ENCODE peak calls at places on chromosomes 3 and 15, in six cellular contexts. S is A549, O is heart left ventricle, U is pancreas, J is tibial artery, V is A673. B is an unnamed sample. For H3K9me3, the result is how much of the 10 kb centered on the place peaks cover.

GRCh38 chr15:29677450-29677849 is 144.8 kb downstream of the TJP1 start:
- DNase-seq in O (no peak), V (no peak), S (no peak), J (no peak), U (no peak), B (no peak)

GRCh38 chr3:77815467-77815866 is 775.6 kb downstream of the ROBO2 start:
- DNase-seq in S (no peak), J (no peak), U (no peak), O (no peak), V (peak), B (no peak)

GRCh38 chr3:46089237-46090011 is 62.1 kb upstream of the XCR1 start:
- DNase-seq in S (no peak), V (no peak), U (no peak), J (peak), O (peak), B (peak)

GRCh38 chr3:197952440-197952839 is 2.5 kb downstream of the RPL35A start:
- DNase-seq in O (no peak), S (no peak), J (no peak), U (no peak), V (no peak), B (no peak)

GRCh38 chr3:58143417-58144055 is 67.2 kb downstream of the DNASE1L3 start:
- DNase-seq in V (no peak), U (no peak), O (no peak), J (no peak), S (no peak), B (no peak)

GRCh38 chr3:40939113-40940070 is 259.9 kb upstream of the CTNNB1 start:
- DNase-seq in S (no peak), V (no peak), U (no peak), J (peak), O (no peak), B (no peak)

GRCh38 chr3:192372001-192372400 is 355.3 kb downstream of the FGF12 start:
- DNase-seq in J (no peak), V (no peak), U (no peak), S (no peak), O (no peak), B (no peak)

GRCh38 chr3:10373686-10374261 is 52.9 kb upstream of the SEC13 start:
- DNase-seq in J (no peak), V (no peak), O (no peak), U (no peak), S (no peak), B (no peak)

GRCh38 chr15:86756688-86757087 is 677.0 kb downstream of the AGBL1 start:
- DNase-seq in V (no peak), U (no peak), S (no peak), O (no peak), J (no peak), B (no peak)

GRCh38 chr3:105967117-105967516 is 98.3 kb upstream of the CBLB start:
- DNase-seq in S (no peak), J (no peak), O (no peak), U (no peak), V (peak), B (no peak)

GRCh38 chr3:33750216-33750558 is 32.1 kb upstream of the CLASP2 start:
- DNase-seq in V (no peak), U (no peak), J (no peak), S (no peak), O (no peak), B (no peak)

GRCh38 chr3:36124118-36124796 is 256.0 kb upstream of the STAC start:
- DNase-seq in U (no peak), V (peak), O (no peak), S (peak), J (no peak), B (no peak)

GRCh38 chr3:13072239-13073041 is 789 bp downstream of the IQSEC1 start:
- DNase-seq in O (peak), V (no peak), J (peak), S (no peak), U (no peak), B (peak)

GRCh38 chr15:57384024-57384423 is 7.7 kb downstream of the CGNL1 start:
- DNase-seq in S (no peak), V (no peak), O (peak), U (no peak), J (no peak), B (no peak)

GRCh38 chr15:45064386-45064785 is 41.4 kb downstream of the SORD start:
- DNase-seq in J (no peak), U (no peak), O (no peak), V (no peak), S (no peak), B (no peak)

GRCh38 chr3:5510300-5510699 is 322.8 kb downstream of the EDEM1 start:
- DNase-seq in J (no peak), U (no peak), S (no peak), V (no peak), O (no peak), B (no peak)

GRCh38 chr3:133644768-133645167 is 17.0 kb downstream of the TOPBP1 start:
- DNase-seq in V (peak), U (no peak), J (no peak), S (peak), O (no peak), B (no peak)

GRCh38 chr3:180684807-180685206 is 5.5 kb upstream of the CCDC39 start:
- DNase-seq in S (no peak), J (no peak), V (no peak), O (no peak), U (no peak), B (no peak)

GRCh38 chr3:146189519-146190173 is 28.7 kb upstream of the PLOD2 start:
- DNase-seq in J (no peak), U (no peak), S (peak), V (peak), O (peak), B (no peak)

DNA sequence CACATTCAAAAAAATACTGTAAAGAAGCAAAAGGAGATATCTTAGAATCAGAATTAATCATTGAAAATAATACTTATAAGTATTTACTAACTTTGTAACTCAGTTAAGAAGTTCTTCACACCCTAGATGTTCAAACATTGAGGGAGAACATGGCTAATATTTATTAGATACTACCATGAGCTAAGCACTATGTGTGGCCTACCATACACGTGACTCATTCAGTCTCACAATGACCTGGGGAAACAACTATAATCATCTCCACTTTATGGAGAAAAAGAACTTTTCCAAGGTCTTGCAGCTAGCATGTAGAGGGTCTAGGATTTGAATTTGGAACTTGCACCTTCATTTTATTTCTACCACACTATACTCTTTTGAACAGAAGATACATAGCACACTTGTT is 361.9 kb upstream of the CFAP20DC start:
- DNase-seq in S (no peak), U (no peak), V (no peak), O (no peak), J (no peak), B (no peak)
- H3K27ac ChIP-seq in S (no peak), U (no peak), V (no peak), O (no peak), J (no peak), B (no peak)

DNA sequence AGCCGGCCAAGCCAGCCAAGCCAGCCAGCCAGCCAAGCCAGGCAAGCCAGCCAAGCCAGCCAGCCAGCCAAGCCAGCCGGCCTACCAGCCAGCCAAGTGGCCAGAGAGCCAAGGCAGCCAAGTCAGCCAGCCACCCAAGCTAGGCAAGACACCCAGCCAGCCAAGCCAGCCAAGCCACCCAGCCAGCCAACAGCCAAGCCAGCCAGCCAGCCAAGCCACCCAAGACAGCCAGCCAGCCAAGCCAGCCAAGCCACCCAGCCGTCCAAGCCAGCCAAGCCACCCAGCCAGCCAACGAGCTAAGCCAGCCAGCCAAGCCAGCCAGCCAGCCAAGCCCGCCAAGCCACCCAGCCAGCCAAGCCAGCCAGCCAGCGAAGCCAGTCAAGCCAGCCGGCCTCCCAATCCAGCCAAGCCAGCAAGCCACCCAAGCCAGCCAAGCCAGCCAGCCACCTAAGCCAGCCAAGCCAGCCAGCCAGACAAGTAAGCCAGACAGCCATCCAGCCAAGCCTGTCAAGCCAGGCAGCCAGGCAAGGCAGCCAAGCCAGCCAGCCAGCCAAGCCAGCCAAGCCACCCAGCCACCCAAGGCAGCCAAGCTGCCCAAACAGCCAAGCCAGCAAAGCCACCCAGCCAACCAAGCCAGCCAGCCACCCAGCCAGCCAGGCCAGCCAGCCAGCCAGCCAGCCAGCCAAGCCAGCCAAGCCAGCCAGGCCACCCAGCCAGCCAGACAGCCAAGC is 200.5 kb downstream of the GOLGA6L6 start:
- DNase-seq in V (no peak), O (peak), J (peak), U (peak), S (no peak), B (peak)
- H3K9me3 ChIP-seq in V (half or more), O (under half), J (under half), U (under half), S (half or more), B (under half)

GRCh38 chr3:112001516-112001915 is 2.8 kb downstream of the TAGLN3 start:
- DNase-seq in V (no peak), J (no peak), U (no peak), S (no peak), O (no peak), B (no peak)

GRCh38 chr3:112002458-112002971 is 3.8 kb downstream of the TAGLN3 start:
- DNase-seq in J (no peak), U (no peak), S (no peak), V (no peak), O (no peak), B (no peak)

GRCh38 chr3:111999924-112000835 is 1.5 kb downstream of the TAGLN3 start:
- DNase-seq in O (no peak), U (no peak), V (no peak), J (no peak), S (no peak), B (no peak)

GRCh38 chr3:112000971-112001370 is 2.2 kb downstream of the TAGLN3 start:
- DNase-seq in O (no peak), S (no peak), U (no peak), V (peak), J (no peak), B (no peak)

DNA sequence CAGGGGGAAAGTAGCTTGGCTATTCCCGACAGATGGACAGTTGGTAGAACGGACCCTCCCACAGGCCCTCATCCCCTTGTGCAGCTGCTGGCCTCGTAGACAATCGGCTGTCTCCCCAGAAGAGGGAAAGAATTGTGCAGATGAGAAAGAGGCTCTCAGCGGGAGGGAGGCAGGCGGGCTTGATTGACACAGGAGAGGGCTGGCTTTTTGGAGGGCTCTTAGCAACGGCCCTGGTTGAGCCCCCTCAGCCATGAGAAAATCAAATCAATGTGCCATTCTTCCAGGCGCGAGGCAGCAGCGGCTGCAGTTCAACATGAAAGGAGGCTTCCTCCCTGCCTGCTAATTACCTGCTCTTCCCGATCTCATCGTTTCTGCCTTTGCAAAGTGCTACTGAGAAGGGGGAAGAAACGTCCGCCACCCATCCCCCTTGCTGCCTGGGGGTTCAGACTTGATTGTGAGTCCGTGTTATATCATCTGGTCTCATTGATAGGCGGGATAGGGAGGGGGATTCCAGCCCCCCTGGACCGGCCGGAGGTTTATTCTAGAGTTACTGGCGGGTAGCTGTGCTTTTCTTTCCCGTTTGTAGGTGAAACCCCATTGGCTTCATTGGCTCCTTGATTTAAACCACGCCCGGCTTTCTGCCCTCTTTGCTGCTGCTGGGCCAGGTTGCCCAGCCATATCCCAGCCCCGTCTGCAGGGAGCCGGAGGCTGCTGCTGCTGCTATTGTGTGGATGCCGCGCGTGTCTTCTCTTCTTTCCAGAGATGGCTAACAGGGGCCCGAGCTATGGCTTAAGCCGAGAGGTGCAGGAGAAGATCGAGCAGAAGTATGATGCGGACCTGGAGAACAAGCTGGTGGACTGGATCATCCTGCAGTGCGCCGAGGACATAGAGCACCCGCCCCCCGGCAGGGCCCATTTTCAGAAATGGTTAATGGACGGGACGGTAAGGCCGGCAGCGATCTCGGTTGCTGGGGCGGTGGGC is at the start of gene TAGLN3:
- DNase-seq in S (no peak), U (peak), V (no peak), O (no peak), J (no peak), B (peak)
- H3K4me3 ChIP-seq in S (no peak), U (peak), V (no peak), O (peak), J (peak), B (peak)

GRCh38 chr3:66363133-66363532 is 137.7 kb downstream of the LRIG1 start:
- DNase-seq in U (no peak), O (no peak), J (no peak), V (peak), S (no peak), B (no peak)
- H3K27ac ChIP-seq in U (no peak), O (peak), J (no peak), V (no peak), S (no peak), B (no peak)

GRCh38 chr3:43691120-43692002 is 623 bp downstream of the ABHD5 start:
- DNase-seq in J (peak), O (peak), U (peak), V (peak), S (peak), B (peak)

GRCh38 chr3:43689166-43689565 is 1.6 kb upstream of the ABHD5 start:
- DNase-seq in V (no peak), S (no peak), O (no peak), J (no peak), U (no peak), B (no peak)

GRCh38 chr3:43692085-43692484 is 1.3 kb downstream of the ABHD5 start:
- DNase-seq in V (no peak), O (no peak), U (no peak), J (no peak), S (no peak), B (no peak)

GRCh38 chr3:43689766-43690399 is 855 bp upstream of the ABHD5 start:
- DNase-seq in J (no peak), O (peak), U (no peak), S (no peak), V (no peak), B (peak)

DNA sequence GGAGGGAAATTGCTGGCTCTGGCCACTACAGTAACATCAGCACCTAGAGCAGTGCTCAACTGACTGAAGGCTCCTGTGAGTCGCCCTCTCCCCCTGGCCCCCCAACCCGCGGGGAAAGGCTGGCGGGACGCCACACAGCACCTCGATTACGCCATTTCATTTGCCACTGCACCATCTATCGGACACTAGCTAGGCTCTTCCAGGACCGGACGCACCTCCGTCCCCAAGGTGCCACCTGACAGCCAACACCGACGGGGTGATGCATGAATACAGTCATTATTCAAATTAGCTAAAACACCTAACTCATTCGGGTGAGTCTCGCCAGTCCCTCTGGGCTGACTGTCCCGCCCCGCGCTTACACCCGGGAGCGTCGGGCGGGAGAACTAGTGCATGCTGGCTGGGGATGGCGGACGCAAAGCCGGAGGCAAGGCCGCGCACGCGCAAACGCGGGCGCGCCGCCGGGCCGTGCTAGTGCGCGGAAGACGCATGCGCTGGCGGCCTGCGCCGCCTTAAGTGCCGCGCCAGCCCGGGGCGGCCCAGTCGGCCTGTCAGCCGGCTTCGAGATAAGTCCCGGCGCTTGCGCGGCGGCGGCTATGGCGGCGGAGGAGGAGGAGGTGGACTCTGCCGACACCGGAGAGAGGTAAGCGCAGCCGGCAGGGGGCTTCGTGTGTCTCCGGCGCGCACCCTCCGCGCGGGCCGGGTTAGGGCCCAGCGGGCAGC is at the start of gene ABHD5:
- DNase-seq in J (peak), V (peak), S (peak), U (peak), O (peak), B (peak)
- H3K9me3 ChIP-seq in J (under half), V (under half), S (under half), U (under half), O (under half), B (under half)

GRCh38 chr3:172063456-172064432 is 24.4 kb downstream of the FNDC3B start:
- DNase-seq in S (no peak), O (no peak), U (no peak), V (no peak), J (no peak), B (no peak)
- H3K4me3 ChIP-seq in S (no peak), O (no peak), U (no peak), V (no peak), J (no peak), B (no peak)

DNA sequence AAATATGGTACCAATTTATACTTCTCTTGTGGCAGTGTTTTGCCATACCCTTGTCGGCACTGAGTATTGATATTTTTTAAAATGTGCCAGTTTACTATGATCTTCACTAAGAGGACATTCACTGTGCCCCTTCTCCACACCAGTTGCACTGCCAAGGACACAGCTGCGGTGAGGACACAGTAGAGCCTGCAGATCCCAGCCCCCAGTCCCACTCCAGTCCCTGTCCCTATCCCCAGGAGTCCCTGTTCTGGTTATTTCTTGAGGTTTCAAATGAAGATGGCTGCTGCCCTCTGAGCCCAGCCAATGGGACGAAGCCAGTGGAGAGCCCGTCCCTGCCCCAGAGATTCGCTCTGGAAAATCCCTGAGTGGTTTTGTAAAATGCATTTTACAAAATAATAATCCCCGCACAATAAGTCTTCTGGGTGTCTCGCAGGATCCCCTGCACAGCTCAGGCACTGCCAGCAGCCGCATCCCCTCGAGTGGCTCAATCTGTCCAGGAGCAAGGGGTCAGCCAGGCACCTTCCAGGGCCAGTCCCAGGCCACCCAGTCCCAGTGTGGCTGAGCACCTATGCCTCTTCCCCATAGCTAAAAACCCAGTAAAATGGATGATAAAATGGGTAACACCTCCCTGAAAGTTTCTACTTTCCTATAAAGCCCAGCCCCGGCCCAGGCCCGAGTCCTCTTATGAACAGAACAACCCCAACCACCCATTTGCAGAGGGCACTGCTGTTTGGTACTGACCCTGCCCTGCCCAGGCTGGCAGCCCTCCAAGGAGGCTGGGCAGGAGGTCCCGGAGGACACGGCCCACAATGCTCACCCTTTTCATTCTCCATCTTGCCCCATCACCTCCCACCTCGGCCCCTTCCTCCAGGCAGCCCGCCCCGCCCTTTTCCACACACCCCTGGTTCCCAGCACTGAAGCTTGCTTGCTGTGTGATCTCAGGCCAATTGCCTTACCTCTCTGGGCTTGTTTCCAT is 91.1 kb downstream of the VGLL4 start:
- DNase-seq in V (no peak), S (no peak), J (peak), O (no peak), U (peak), B (peak)
- H3K27ac ChIP-seq in V (no peak), S (no peak), J (peak), O (peak), U (no peak), B (no peak)

B was measured in aorta.